ENCODE peak calls at places on chromosome 1, in nine cellular contexts. One of them, this sample, is unnamed.
A peak's percentile ranks its signal among the peaks of the same experiment; 100 is the strongest.

GRCh38 chr1:63326106-63326472 is 3.7 kb downstream of the FOXD3 start:
- DNase-seq in breast epithelium: no peak
- DNase-seq in endothelial cell of umbilical vein: no peak
- DNase-seq in suprapubic skin: no peak
- DNase-seq in transverse colon: no peak
- DNase-seq in K562: no peak
- DNase-seq in sigmoid colon: no peak
- DNase-seq in HCT116: no peak
- DNase-seq in GM12878: no peak
- DNase-seq in this sample: no peak

GRCh38 chr1:193115629-193116227 is 6.1 kb upstream of the CDC73 start:
- DNase-seq in transverse colon: no peak
- DNase-seq in GM12878: no peak
- DNase-seq in K562: peak; percentile 55
- DNase-seq in endothelial cell of umbilical vein: peak; percentile 89
- DNase-seq in sigmoid colon: peak; percentile 78
- DNase-seq in HCT116: peak; percentile 93
- DNase-seq in breast epithelium: no peak
- DNase-seq in suprapubic skin: no peak
- DNase-seq in this sample: no peak

GRCh38 chr1:237745545-237745944 is 145.2 kb downstream of the ZP4 start:
- DNase-seq in suprapubic skin: no peak
- DNase-seq in transverse colon: no peak
- DNase-seq in endothelial cell of umbilical vein: no peak
- DNase-seq in K562: no peak
- DNase-seq in sigmoid colon: no peak
- DNase-seq in HCT116: no peak
- DNase-seq in breast epithelium: no peak
- DNase-seq in GM12878: no peak
- DNase-seq in this sample: no peak

GRCh38 chr1:162822391-162823200 is 32.1 kb downstream of the HSD17B7 start:
- DNase-seq in sigmoid colon: peak; percentile 58
- DNase-seq in GM12878: no peak
- DNase-seq in suprapubic skin: no peak
- DNase-seq in transverse colon: peak; percentile 9
- DNase-seq in HCT116: peak; percentile 13
- DNase-seq in breast epithelium: no peak
- DNase-seq in endothelial cell of umbilical vein: peak; percentile 25
- DNase-seq in K562: no peak
- DNase-seq in this sample: no peak

GRCh38 chr1:9835758-9836631 is 12.2 kb upstream of the CLSTN1 start:
- DNase-seq in sigmoid colon: peak; percentile 90
- DNase-seq in suprapubic skin: no peak
- DNase-seq in K562: peak; percentile 12
- DNase-seq in HCT116: no peak
- DNase-seq in GM12878: no peak
- DNase-seq in breast epithelium: peak; percentile 86
- DNase-seq in transverse colon: peak; percentile 50
- DNase-seq in endothelial cell of umbilical vein: peak; percentile 15
- DNase-seq in this sample: no peak

GRCh38 chr1:147771216-147772125 is 11.1 kb upstream of the GJA5 start:
- DNase-seq in transverse colon: no peak
- DNase-seq in breast epithelium: no peak
- DNase-seq in sigmoid colon: no peak
- DNase-seq in suprapubic skin: no peak
- DNase-seq in HCT116: no peak
- DNase-seq in GM12878: no peak
- DNase-seq in endothelial cell of umbilical vein: no peak
- DNase-seq in K562: no peak
- DNase-seq in this sample: no peak

GRCh38 chr1:246067432-246068021 is 439.6 kb downstream of the SMYD3 start:
- DNase-seq in breast epithelium: no peak
- DNase-seq in sigmoid colon: no peak
- DNase-seq in suprapubic skin: no peak
- DNase-seq in endothelial cell of umbilical vein: no peak
- DNase-seq in transverse colon: no peak
- DNase-seq in HCT116: no peak
- DNase-seq in K562: no peak
- DNase-seq in GM12878: no peak
- DNase-seq in this sample: no peak

GRCh38 chr1:88877382-88877825 is 14.0 kb downstream of the GTF2B start:
- DNase-seq in endothelial cell of umbilical vein: peak; percentile 46
- DNase-seq in GM12878: no peak
- DNase-seq in K562: peak; percentile 6
- DNase-seq in sigmoid colon: no peak
- DNase-seq in suprapubic skin: no peak
- DNase-seq in HCT116: peak; percentile 19
- DNase-seq in transverse colon: no peak
- DNase-seq in breast epithelium: no peak
- DNase-seq in this sample: no peak

GRCh38 chr1:226293553-226293920 is 15.4 kb downstream of the LIN9 start:
- DNase-seq in K562: no peak
- DNase-seq in endothelial cell of umbilical vein: no peak
- DNase-seq in sigmoid colon: no peak
- DNase-seq in transverse colon: peak; percentile 43
- DNase-seq in suprapubic skin: no peak
- DNase-seq in HCT116: no peak
- DNase-seq in GM12878: no peak
- DNase-seq in breast epithelium: no peak
- DNase-seq in this sample: no peak

GRCh38 chr1:112444269-112444668 is 48.3 kb downstream of the CTTNBP2NL start:
- DNase-seq in breast epithelium: no peak
- DNase-seq in suprapubic skin: no peak
- DNase-seq in HCT116: no peak
- DNase-seq in GM12878: no peak
- DNase-seq in sigmoid colon: no peak
- DNase-seq in K562: no peak
- DNase-seq in transverse colon: no peak
- DNase-seq in endothelial cell of umbilical vein: peak; percentile 84
- DNase-seq in this sample: no peak

GRCh38 chr1:204089044-204089751 is 16.3 kb downstream of the SOX13 start:
- DNase-seq in breast epithelium: peak; percentile 89
- DNase-seq in HCT116: no peak
- DNase-seq in K562: no peak
- DNase-seq in GM12878: no peak
- DNase-seq in sigmoid colon: peak; percentile 97
- DNase-seq in transverse colon: peak; percentile 68
- DNase-seq in endothelial cell of umbilical vein: peak; percentile 50
- DNase-seq in suprapubic skin: peak; percentile 83
- DNase-seq in this sample: no peak

GRCh38 chr1:46520063-46520911 is 30.7 kb downstream of the DMBX1 start:
- DNase-seq in sigmoid colon: no peak
- DNase-seq in GM12878: no peak
- DNase-seq in HCT116: peak; percentile 23
- DNase-seq in breast epithelium: no peak
- DNase-seq in transverse colon: no peak
- DNase-seq in suprapubic skin: no peak
- DNase-seq in K562: peak; percentile 78
- DNase-seq in endothelial cell of umbilical vein: no peak
- DNase-seq in this sample: no peak

GRCh38 chr1:46522969-46523320 is 28.5 kb downstream of the KNCN start:
- DNase-seq in breast epithelium: no peak
- DNase-seq in endothelial cell of umbilical vein: no peak
- DNase-seq in sigmoid colon: no peak
- DNase-seq in suprapubic skin: no peak
- DNase-seq in HCT116: no peak
- DNase-seq in GM12878: no peak
- DNase-seq in transverse colon: no peak
- DNase-seq in K562: peak; percentile 59
- DNase-seq in this sample: no peak

GRCh38 chr1:46521417-46521816 is 30.0 kb downstream of the KNCN start:
- DNase-seq in HCT116: no peak
- DNase-seq in K562: no peak
- DNase-seq in sigmoid colon: no peak
- DNase-seq in breast epithelium: no peak
- DNase-seq in GM12878: no peak
- DNase-seq in endothelial cell of umbilical vein: no peak
- DNase-seq in transverse colon: no peak
- DNase-seq in suprapubic skin: no peak
- DNase-seq in this sample: no peak

GRCh38 chr1:46523556-46524443 is 27.6 kb downstream of the KNCN start:
- DNase-seq in sigmoid colon: no peak
- DNase-seq in GM12878: no peak
- DNase-seq in endothelial cell of umbilical vein: no peak
- DNase-seq in breast epithelium: no peak
- DNase-seq in K562: peak; percentile 65
- DNase-seq in HCT116: no peak
- DNase-seq in transverse colon: no peak
- DNase-seq in suprapubic skin: no peak
- DNase-seq in this sample: no peak

DNA sequence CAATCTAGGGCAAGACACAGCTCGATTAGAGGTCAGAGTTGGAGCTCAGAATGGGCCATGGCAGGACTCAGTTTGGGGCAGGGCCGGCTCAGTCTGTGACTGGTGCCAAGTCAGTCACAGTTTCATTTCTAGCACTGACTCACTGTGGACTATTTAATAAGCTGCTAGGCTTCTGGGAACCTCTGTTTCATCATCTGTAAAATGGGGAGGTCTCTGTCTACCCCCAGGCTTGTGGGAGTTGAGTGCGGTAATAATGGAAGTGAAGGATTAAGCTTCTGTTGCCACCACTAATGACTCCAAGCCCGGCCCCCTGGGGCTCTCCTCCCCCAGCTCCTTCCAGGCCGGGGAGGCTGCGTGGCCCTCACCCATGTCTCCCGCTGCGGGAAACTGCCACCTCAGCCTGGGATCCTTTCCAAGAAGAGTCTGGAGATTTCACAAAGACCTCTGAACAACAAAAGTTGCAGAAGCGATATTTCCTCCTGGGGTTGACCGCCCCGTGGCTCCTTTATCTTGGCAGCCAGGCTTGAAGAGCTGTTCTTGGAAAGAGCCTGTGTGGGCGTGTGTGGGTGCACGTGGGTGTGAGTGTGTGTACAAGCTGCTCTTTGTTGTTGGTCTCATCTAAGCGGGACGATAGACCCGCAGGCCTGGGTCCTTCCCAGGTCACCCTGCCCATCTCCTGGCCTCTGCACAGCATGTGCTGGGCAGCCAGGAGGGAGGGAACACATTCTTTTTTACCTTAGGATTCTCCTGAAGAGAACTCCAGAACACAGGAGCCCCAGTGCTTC is 29.1 kb downstream of the KNCN start:
- DNase-seq in K562: peak; percentile 95
- DNase-seq in breast epithelium: peak; percentile 46
- DNase-seq in HCT116: no peak
- DNase-seq in transverse colon: peak; percentile 30
- DNase-seq in sigmoid colon: no peak
- DNase-seq in suprapubic skin: peak; percentile 80
- DNase-seq in GM12878: no peak
- DNase-seq in endothelial cell of umbilical vein: no peak
- DNase-seq in this sample: peak; percentile 40
- H3K27ac ChIP-seq in K562: peak overlapping the region; percentile 85
- H3K27ac ChIP-seq in breast epithelium: no peak overlapping the region
- H3K27ac ChIP-seq in HCT116: no peak overlapping the region
- H3K27ac ChIP-seq in transverse colon: no peak overlapping the region
- H3K27ac ChIP-seq in sigmoid colon: no peak overlapping the region
- H3K27ac ChIP-seq in suprapubic skin: no peak overlapping the region
- H3K27ac ChIP-seq in GM12878: no peak overlapping the region
- H3K27ac ChIP-seq in endothelial cell of umbilical vein: no peak overlapping the region
- H3K27ac ChIP-seq in this sample: no peak overlapping the region

GRCh38 chr1:33758698-33759097 is 105.2 kb upstream of the HMGB4 start:
- DNase-seq in GM12878: no peak
- DNase-seq in breast epithelium: no peak
- DNase-seq in K562: no peak
- DNase-seq in suprapubic skin: no peak
- DNase-seq in transverse colon: no peak
- DNase-seq in sigmoid colon: no peak
- DNase-seq in endothelial cell of umbilical vein: no peak
- DNase-seq in HCT116: no peak
- DNase-seq in this sample: no peak
- TF ChIP-seq POLR2AphosphoS5 in GM12878: no peak
- TF ChIP-seq POLR2AphosphoS5 in breast epithelium: no peak
- TF ChIP-seq POLR2AphosphoS5 in K562: no peak
- TF ChIP-seq POLR2AphosphoS5 in suprapubic skin: no peak
- TF ChIP-seq POLR2AphosphoS5 in transverse colon: peak; percentile 36
- TF ChIP-seq POLR2AphosphoS5 in sigmoid colon: peak; percentile 53
- TF ChIP-seq POLR2AphosphoS5 in endothelial cell of umbilical vein: no peak
- TF ChIP-seq POLR2AphosphoS5 in HCT116: no peak
- TF ChIP-seq POLR2AphosphoS5 in this sample: no peak

DNA sequence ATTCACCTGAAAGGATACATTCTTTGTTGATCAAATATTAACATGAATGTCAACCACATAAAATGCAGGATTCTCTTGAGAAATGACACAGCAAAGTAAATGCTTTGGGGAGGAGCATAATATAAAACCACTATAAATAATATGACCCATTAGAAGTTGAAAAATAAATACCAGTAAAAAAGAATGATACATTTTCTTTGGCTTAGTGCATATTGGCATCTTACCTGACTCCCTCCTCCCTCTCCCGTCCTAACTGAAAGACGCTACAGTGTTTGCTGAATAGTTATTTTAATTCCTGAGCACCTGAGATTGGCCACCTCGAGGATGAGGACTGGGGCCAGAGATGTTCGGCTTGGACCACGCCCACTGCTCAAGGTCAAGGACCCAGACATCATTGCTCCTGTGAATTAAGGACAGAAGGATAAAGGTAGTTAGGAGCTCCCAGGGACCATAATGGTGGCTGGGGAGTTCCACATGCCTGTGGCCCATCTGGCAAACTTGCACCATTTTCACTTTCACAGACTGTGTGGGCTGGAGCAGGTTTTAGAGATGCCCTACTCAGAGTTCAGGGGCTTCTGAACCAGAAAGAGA is 16.4 kb upstream of the CPLANE2 start:
- DNase-seq in endothelial cell of umbilical vein: no peak
- DNase-seq in suprapubic skin: no peak
- DNase-seq in K562: no peak
- DNase-seq in GM12878: no peak
- DNase-seq in transverse colon: no peak
- DNase-seq in sigmoid colon: no peak
- DNase-seq in breast epithelium: no peak
- DNase-seq in HCT116: no peak
- DNase-seq in this sample: no peak
- H3K36me3 ChIP-seq in endothelial cell of umbilical vein: peaks cover 20% of the 10 kb centered on the region
- H3K36me3 ChIP-seq in suprapubic skin: peaks cover 44% of the 10 kb centered on the region
- H3K36me3 ChIP-seq in K562: peaks cover 73% of the 10 kb centered on the region
- H3K36me3 ChIP-seq in GM12878: peaks cover 13% of the 10 kb centered on the region
- H3K36me3 ChIP-seq in transverse colon: peaks cover 15% of the 10 kb centered on the region
- H3K36me3 ChIP-seq in sigmoid colon: no peaks in the 10 kb centered on the region
- H3K36me3 ChIP-seq in breast epithelium: peaks cover 4% of the 10 kb centered on the region
- H3K36me3 ChIP-seq in HCT116: peaks cover 30% of the 10 kb centered on the region
- H3K36me3 ChIP-seq in this sample: peaks cover 35% of the 10 kb centered on the region

DNA sequence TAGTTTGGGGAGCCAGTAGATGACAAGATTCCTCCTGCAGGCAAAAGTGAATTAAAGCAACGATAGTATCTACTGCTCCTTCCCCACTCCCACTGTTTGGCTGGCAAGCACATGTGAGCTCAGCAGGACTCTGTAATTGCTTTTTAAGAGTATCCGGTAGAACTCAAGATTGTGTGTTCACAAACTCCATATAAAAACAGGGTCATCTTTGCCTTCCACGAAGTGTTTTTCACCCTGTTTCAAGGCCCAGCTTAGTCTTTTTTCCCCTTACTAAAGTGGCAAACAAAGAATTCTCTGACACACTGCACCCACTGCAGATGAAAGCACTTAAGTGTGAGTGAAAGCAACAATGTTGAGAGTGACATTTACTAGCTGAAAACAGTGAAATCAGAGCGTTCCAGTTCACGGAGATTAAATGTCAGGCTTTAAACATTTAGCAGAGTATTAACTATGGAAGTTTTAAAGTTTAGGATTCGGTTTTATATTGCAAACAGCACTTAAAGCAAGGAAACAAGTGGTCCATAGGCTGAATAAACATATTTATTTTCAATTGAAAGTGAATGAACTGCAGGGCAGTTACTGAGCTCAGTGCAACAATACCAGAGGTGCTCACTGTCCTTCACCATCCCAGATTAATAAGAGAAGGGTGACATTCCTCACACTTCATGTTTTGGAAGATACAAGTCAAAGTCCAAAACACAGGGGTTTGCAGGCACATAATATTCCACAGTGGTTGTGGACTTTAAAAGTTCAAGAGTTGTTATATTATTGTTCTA is 69.9 kb downstream of the ALG14 start:
- DNase-seq in breast epithelium: no peak
- DNase-seq in sigmoid colon: no peak
- DNase-seq in transverse colon: no peak
- DNase-seq in GM12878: no peak
- DNase-seq in endothelial cell of umbilical vein: peak; percentile 51
- DNase-seq in K562: peak; percentile 20
- DNase-seq in HCT116: no peak
- DNase-seq in suprapubic skin: no peak
- DNase-seq in this sample: peak; percentile 78
- H3K27ac ChIP-seq in breast epithelium: peak overlapping the region; percentile 18
- H3K27ac ChIP-seq in sigmoid colon: peak overlapping the region; percentile 68
- H3K27ac ChIP-seq in transverse colon: peak overlapping the region; percentile 28
- H3K27ac ChIP-seq in GM12878: no peak overlapping the region
- H3K27ac ChIP-seq in endothelial cell of umbilical vein: no peak overlapping the region
- H3K27ac ChIP-seq in K562: no peak overlapping the region
- H3K27ac ChIP-seq in HCT116: no peak overlapping the region
- H3K27ac ChIP-seq in suprapubic skin: no peak overlapping the region
- H3K27ac ChIP-seq in this sample: peak overlapping the region; percentile 88

This sample was measured in SK-N-MC.